ENCODE peak calls at places on chromosomes 6 and 20, in ten cellular contexts. P is K562, C is prostate gland, U is Panc1, V is vagina, H is suprapubic skin, Y is breast epithelium, T is HepG2, Z is H1, G is GM23338. N is an unnamed sample.
A peak's percentile ranks its signal among the peaks of the same experiment; 100 is the strongest.

GRCh38 chr6:11493979-11494378 is 43.6 kb upstream of the TMEM170B start:
- DNase-seq in P (no peak), U (no peak), C (no peak), Y (no peak), V (peak; percentile 49), G (no peak), T (no peak), H (no peak), Z (no peak), N (no peak)

GRCh38 chr20:33993800-33994623 is at the start of gene RALY:
- DNase-seq in Z (peak; percentile 82), G (peak; percentile 89), Y (peak; percentile 78), U (no peak), H (peak; percentile 90), T (peak; percentile 81), P (peak; percentile 80), C (peak; percentile 80), V (peak; percentile 89), N (peak; percentile 89)

GRCh38 chr6:14664112-14664592 is 546.6 kb downstream of the CD83 start:
- DNase-seq in Z (no peak), H (no peak), C (no peak), Y (no peak), T (no peak), P (no peak), V (no peak), G (no peak), U (no peak), N (no peak)

GRCh38 chr6:142985286-142985685 is 40.3 kb upstream of the HIVEP2 start:
- DNase-seq in H (no peak), P (no peak), Y (no peak), V (no peak), T (no peak), G (no peak), U (no peak), Z (no peak), C (no peak), N (no peak)

GRCh38 chr20:57025666-57026065 is 240.8 kb downstream of the BMP7 start:
- DNase-seq in C (no peak), Z (no peak), V (no peak), T (no peak), H (no peak), P (no peak), U (no peak), G (no peak), Y (no peak), N (no peak)

GRCh38 chr6:170106906-170107525 is 183.9 kb downstream of the DLL1 start:
- DNase-seq in P (no peak), Y (peak; percentile 25), T (no peak), H (peak; percentile 65), V (peak; percentile 70), G (no peak), Z (peak; percentile 34), C (no peak), U (no peak), N (no peak)

GRCh38 chr20:35329435-35330139 is 37.4 kb upstream of the FAM83C start:
- DNase-seq in P (peak; percentile 80), V (no peak), C (no peak), T (peak; percentile 75), Y (no peak), Z (peak; percentile 89), H (no peak), U (no peak), G (peak; percentile 87), N (peak; percentile 58)

GRCh38 chr20:61173966-61174725 is 77.9 kb upstream of the CDH4 start:
- DNase-seq in U (no peak), Z (no peak), T (no peak), V (no peak), Y (no peak), P (no peak), C (no peak), H (no peak), G (no peak), N (no peak)

GRCh38 chr20:53840462-53841000 is 229.9 kb downstream of the BCAS1 start:
- DNase-seq in H (no peak), T (no peak), G (no peak), U (no peak), Y (no peak), Z (no peak), P (no peak), V (no peak), C (no peak), N (no peak)

GRCh38 chr20:53837126-53837826 is 233.1 kb downstream of the BCAS1 start:
- DNase-seq in V (no peak), G (no peak), Y (no peak), T (no peak), Z (no peak), H (no peak), P (no peak), U (no peak), C (no peak), N (peak; percentile 83)

GRCh38 chr20:53841741-53842140 is 228.7 kb downstream of the BCAS1 start:
- DNase-seq in Z (no peak), H (no peak), T (no peak), P (no peak), V (no peak), U (no peak), G (no peak), C (no peak), Y (no peak), N (no peak)

GRCh38 chr20:53839423-53840176 is 230.8 kb downstream of the BCAS1 start:
- DNase-seq in Z (no peak), C (no peak), Y (no peak), G (no peak), P (no peak), U (no peak), H (no peak), V (no peak), T (no peak), N (peak; percentile 81)

GRCh38 chr20:53838311-53838873 is 232.0 kb downstream of the BCAS1 start:
- DNase-seq in H (no peak), C (no peak), Y (no peak), T (no peak), Z (no peak), G (no peak), P (no peak), U (no peak), V (no peak), N (peak; percentile 90)
- H3K4me1 ChIP-seq in H (peaks cover 4% of the 10 kb centered on the region), C (no peaks in the 10 kb centered on the region), Y (no peaks in the 10 kb centered on the region), T (peaks cover 30% of the 10 kb centered on the region), Z (peaks cover 3% of the 10 kb centered on the region), G (no peaks in the 10 kb centered on the region), P (no peaks in the 10 kb centered on the region), U (peaks cover 7% of the 10 kb centered on the region), V (peaks cover 7% of the 10 kb centered on the region), N (peaks cover 46% of the 10 kb centered on the region)

DNA sequence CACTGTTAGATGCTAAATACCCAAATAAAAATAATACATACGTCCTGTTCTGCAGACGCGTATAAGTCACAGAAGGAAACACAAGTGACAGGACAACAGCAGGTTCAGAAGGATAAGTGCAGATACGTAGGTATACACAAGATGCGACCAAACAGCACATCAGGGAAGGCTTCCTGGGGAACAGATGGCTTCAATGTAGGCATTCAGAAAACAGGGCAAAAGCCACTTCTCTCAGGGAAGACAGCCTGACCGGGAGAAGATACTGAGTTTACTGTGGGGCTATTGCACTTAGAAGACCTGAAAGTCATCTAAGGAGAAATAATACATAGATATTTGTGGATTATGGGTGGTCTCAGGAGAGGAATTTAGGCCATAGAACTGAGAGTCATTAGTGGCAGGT is 1.9 kb downstream of the HLA-DPA1 start:
- DNase-seq in T (no peak), P (no peak), U (no peak), C (no peak), H (no peak), G (no peak), Z (no peak), Y (no peak), V (no peak), N (no peak)
- TF ChIP-seq POLR2AphosphoS5 in T (no peak), P (no peak), U (no peak), C (no peak), H (no peak), G (no peak), Z (no peak), Y (no peak), V (no peak), N (no peak)

GRCh38 chr6:135346747-135347146 is 150.8 kb downstream of the AHI1 start:
- DNase-seq in T (no peak), G (no peak), H (no peak), Y (no peak), P (no peak), Z (no peak), C (no peak), U (no peak), V (no peak), N (no peak)

GRCh38 chr6:135347887-135348286 is 149.7 kb downstream of the AHI1 start:
- DNase-seq in C (no peak), H (no peak), Z (no peak), V (no peak), P (no peak), Y (no peak), T (no peak), U (no peak), G (no peak), N (no peak)

DNA sequence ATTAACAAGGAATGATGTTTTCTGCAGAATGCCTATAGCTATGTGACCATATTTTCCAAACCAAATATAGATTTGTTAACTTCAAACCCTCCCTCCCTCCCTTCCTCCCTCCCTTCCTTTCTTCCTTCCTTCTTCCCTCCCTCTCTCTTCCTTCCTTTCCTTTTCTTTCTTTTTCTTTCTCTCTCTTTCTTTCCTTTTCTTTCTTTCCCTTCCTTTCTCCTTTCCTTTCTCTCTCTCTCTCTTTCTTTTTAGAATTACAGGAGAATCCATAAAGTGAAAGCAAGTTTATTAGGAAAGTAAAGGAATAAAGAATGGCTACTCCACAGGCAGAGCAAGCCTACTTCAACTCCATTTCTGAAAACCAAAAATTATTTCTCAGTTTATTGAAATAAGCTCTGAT is 153.0 kb downstream of the AHI1 start:
- DNase-seq in H (no peak), P (no peak), U (no peak), Z (no peak), T (no peak), G (no peak), Y (no peak), V (no peak), C (no peak), N (no peak)
- H3K4me1 ChIP-seq in H (no peaks in the 10 kb centered on the region), P (no peaks in the 10 kb centered on the region), U (no peaks in the 10 kb centered on the region), Z (no peaks in the 10 kb centered on the region), T (no peaks in the 10 kb centered on the region), G (no peaks in the 10 kb centered on the region), Y (no peaks in the 10 kb centered on the region), V (no peaks in the 10 kb centered on the region), C (no peaks in the 10 kb centered on the region), N (no peaks in the 10 kb centered on the region)

GRCh38 chr6:5981274-5982026 is 25.3 kb downstream of the NRN1 start:
- DNase-seq in Z (no peak), P (no peak), U (no peak), C (no peak), Y (no peak), T (no peak), H (no peak), G (no peak), V (no peak), N (no peak)

GRCh38 chr6:5984150-5985089 is 22.3 kb downstream of the NRN1 start:
- DNase-seq in Y (no peak), G (no peak), P (no peak), H (no peak), U (no peak), V (no peak), C (no peak), Z (no peak), T (no peak), N (no peak)

DNA sequence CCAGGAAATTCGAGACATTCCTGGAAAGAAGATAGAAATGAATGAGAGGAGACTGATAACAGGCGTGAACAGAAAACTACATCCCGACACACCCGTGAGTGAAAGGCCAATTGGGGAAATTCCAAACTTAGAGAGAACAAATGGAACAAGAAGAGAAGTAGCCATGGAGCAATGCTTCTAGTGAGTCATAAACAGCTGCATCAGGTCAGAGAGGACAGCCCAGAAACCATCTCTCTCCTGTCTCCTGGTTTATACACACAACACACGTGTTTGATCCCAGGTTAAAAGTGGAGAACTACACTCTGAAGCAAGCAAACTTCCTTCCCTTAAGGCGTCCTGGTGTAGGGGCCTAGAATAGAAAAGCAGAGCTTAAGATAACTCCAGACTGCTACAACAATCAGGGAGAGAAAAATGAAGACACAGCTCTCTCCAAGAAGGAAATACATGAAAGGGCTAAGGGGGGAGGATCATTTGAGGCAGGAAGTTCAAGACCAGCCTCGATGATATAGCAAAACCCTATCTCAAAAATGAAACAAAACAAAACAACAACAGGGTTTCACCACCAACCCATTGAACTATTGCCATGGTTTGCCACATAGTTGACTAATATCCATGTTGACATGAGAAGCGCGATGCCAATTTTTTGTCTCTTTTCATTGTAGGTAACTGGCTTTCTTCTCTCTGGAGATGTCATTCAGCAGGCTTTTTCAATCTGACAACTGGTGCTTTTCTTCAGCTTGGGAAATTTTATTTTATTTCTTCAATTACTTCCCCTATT is 26.9 kb downstream of the NRN1 start:
- DNase-seq in U (no peak), V (no peak), G (no peak), H (no peak), Z (no peak), Y (no peak), T (no peak), C (no peak), P (no peak), N (no peak)
- TF ChIP-seq POLR2AphosphoS5 in U (no peak), V (no peak), G (no peak), H (no peak), Z (no peak), Y (peak; percentile 49), T (no peak), C (no peak), P (no peak), N (no peak)